ENCODE peak calls at places on chromosomes 3 and 15, in seven cellular contexts. T is adrenal gland, O is substantia nigra, B is lower lobe of right lung, Y is Right ventricle myocardium superior, P is AG10803, M is activated T-helper 1 cell treated with Interleukin-2 at 50 U/mL for 16 hours. R is an unnamed sample.

GRCh38 chr15:73716417-73716816 is 32.2 kb downstream of the CD276 start:
- DNase-seq in Y (peak), O (no peak), M (no peak), B (peak), P (no peak), T (no peak), R (no peak)

GRCh38 chr3:67142432-67142831 is 144.3 kb downstream of the KBTBD8 start:
- DNase-seq in B (no peak), M (no peak), Y (no peak), O (no peak), T (no peak), P (no peak), R (no peak)

GRCh38 chr3:194250104-194251002 is 100.8 kb downstream of the CPN2 start:
- DNase-seq in P (peak), T (peak), Y (peak), O (no peak), B (no peak), M (no peak), R (no peak)

GRCh38 chr3:50264389-50264963 is 4.5 kb upstream of the SEMA3B start:
- DNase-seq in Y (peak), B (peak), T (peak), P (peak), M (no peak), O (peak), R (peak)

GRCh38 chr3:126508539-126508938 is 9.0 kb downstream of the UROC1 start:
- DNase-seq in O (no peak), B (peak), M (no peak), Y (peak), T (no peak), P (peak), R (no peak)

GRCh38 chr15:29126821-29127461 is 142.7 kb downstream of the NSMCE3 start:
- DNase-seq in M (no peak), T (no peak), P (no peak), B (peak), O (no peak), Y (peak), R (no peak)

GRCh38 chr15:75945953-75946352 is 42.3 kb downstream of the FBXO22 start:
- DNase-seq in M (no peak), Y (no peak), P (peak), T (no peak), B (no peak), O (no peak), R (no peak)

GRCh38 chr3:81173514-81173913 is 587.9 kb downstream of the GBE1 start:
- DNase-seq in T (no peak), B (no peak), M (no peak), P (no peak), Y (no peak), O (no peak), R (no peak)

GRCh38 chr15:47801522-47801921 is 84.2 kb downstream of the SEMA6D start:
- DNase-seq in Y (no peak), P (no peak), T (no peak), B (no peak), O (no peak), M (no peak), R (no peak)

GRCh38 chr3:189557824-189558223 is 73.4 kb upstream of the TP63 start:
- DNase-seq in B (no peak), M (no peak), Y (no peak), T (no peak), P (no peak), O (no peak), R (no peak)

GRCh38 chr3:111237906-111238305 is 166.3 kb downstream of the NECTIN3 start:
- DNase-seq in P (peak), O (no peak), Y (no peak), T (no peak), M (no peak), B (no peak), R (no peak)

GRCh38 chr15:101001056-101001455 is 81.9 kb downstream of the LRRK1 start:
- DNase-seq in O (no peak), T (no peak), B (no peak), P (no peak), M (no peak), Y (no peak), R (peak)

GRCh38 chr3:13277860-13278531 is 142.1 kb downstream of the NUP210 start:
- DNase-seq in M (no peak), Y (peak), T (peak), P (no peak), O (no peak), B (peak), R (no peak)

GRCh38 chr3:45528429-45528828 is 66.1 kb upstream of the LIMD1 start:
- DNase-seq in P (peak), T (no peak), O (no peak), B (no peak), Y (no peak), M (no peak), R (no peak)

GRCh38 chr3:180804871-180805430 is 107.5 kb upstream of the FXR1 start:
- DNase-seq in Y (no peak), B (no peak), M (no peak), O (peak), P (peak), T (peak), R (no peak)

GRCh38 chr3:138300657-138301056 is 29.0 kb downstream of the NME9 start:
- DNase-seq in B (no peak), O (no peak), Y (no peak), P (no peak), T (no peak), M (no peak), R (no peak)

R was measured in transverse colon.